ENCODE peak calls at places on chromosome 22, in eight cellular contexts. G, W, Y, J, S, F, U and Z are unnamed samples.

GRCh38 chr22:48702573-48703264 is 1125.0 kb downstream of the BRD1 start:
- DNase-seq in U (no peak), F (no peak), S (no peak), G (peak; percentile 28), W (no peak), J (peak; percentile 73), Y (no peak), Z (no peak)

GRCh38 chr22:22818861-22819855 is 68.5 kb upstream of the IGLL5 start:
- DNase-seq in W (no peak), Y (no peak), G (no peak), U (no peak), S (no peak), J (no peak), F (no peak), Z (no peak)

GRCh38 chr22:27726726-27727449 is 74.7 kb downstream of the MN1 start:
- DNase-seq in J (peak; percentile 54), G (no peak), W (peak; percentile 53), F (peak; percentile 70), U (peak; percentile 34), Y (peak; percentile 44), S (peak; percentile 70), Z (peak; percentile 71)

GRCh38 chr22:39254789-39255298 is 10.1 kb upstream of the PDGFB start:
- DNase-seq in G (no peak), Y (no peak), U (peak; percentile 79), W (no peak), S (no peak), F (no peak), J (no peak), Z (no peak)

GRCh38 chr22:32880061-32880460 is 78.6 kb downstream of the TIMP3 start:
- DNase-seq in W (peak; percentile 43), F (peak; percentile 64), S (no peak), U (peak; percentile 63), G (no peak), J (no peak), Y (no peak), Z (no peak)

GRCh38 chr22:43319661-43320486 is 23.3 kb downstream of the SCUBE1 start:
- DNase-seq in U (no peak), S (no peak), Y (no peak), W (no peak), G (no peak), J (no peak), F (no peak), Z (no peak)

GRCh38 chr22:35995772-35996171 is 32.9 kb downstream of the RBFOX2 start:
- DNase-seq in G (no peak), Y (no peak), S (peak; percentile 58), F (peak; percentile 99), J (no peak), W (peak; percentile 91), U (peak; percentile 99), Z (no peak)

GRCh38 chr22:33438273-33438672 is 380.1 kb upstream of the SYN3 start:
- DNase-seq in F (peak; percentile 62), W (peak; percentile 15), J (no peak), U (peak; percentile 89), G (no peak), S (no peak), Y (no peak), Z (no peak)

GRCh38 chr22:17315310-17315709 is 54.0 kb upstream of the CECR2 start:
- DNase-seq in G (no peak), U (no peak), Y (no peak), S (no peak), W (no peak), F (no peak), J (no peak), Z (no peak)

GRCh38 chr22:20758688-20759087 is 15.2 kb upstream of the SERPIND1 start:
- DNase-seq in W (no peak), G (peak; percentile 14), U (no peak), J (no peak), F (no peak), Y (peak; percentile 55), S (no peak), Z (peak; percentile 12)

GRCh38 chr22:43128928-43129424 is 14.2 kb downstream of the MCAT start:
- DNase-seq in S (no peak), G (no peak), F (no peak), J (no peak), W (no peak), U (no peak), Y (peak; percentile 39), Z (no peak)

GRCh38 chr22:18970180-18970947 is 34.3 kb upstream of the PRODH start:
- DNase-seq in F (no peak), J (no peak), G (peak; percentile 86), U (no peak), Y (peak; percentile 86), S (no peak), W (no peak), Z (peak; percentile 63)

GRCh38 chr22:50337262-50338041 is 5.7 kb upstream of the PPP6R2 start:
- DNase-seq in J (no peak), Y (no peak), W (no peak), F (no peak), G (no peak), U (no peak), S (no peak), Z (no peak)

DNA sequence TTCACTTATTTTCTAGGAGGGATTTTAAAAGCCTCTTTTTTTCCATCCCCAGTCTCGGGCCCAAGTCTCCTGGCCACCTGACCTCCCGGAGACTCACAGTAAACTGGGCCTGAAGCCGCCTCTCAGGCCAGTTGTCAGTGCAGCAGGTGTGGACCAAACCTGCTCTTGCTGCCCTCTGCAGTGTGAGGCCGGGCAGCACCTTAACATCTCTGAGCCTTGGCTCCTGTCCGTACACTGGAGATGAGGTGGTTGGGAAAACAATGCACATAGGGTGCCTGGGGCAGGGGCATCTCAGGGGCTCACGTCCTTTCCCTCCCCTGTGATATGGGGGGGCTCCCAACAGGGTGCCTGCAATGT is 45.1 kb downstream of the PHF21B start:
- DNase-seq in Y (no peak), F (no peak), G (peak; percentile 30), J (no peak), S (no peak), W (no peak), U (no peak), Z (no peak)
- H3K4me1 ChIP-seq in Y (peaks cover 23% of the 10 kb centered on the region), F (no peaks in the 10 kb centered on the region), G (peaks cover 10% of the 10 kb centered on the region), J (no peaks in the 10 kb centered on the region), S (no peaks in the 10 kb centered on the region), W (no peaks in the 10 kb centered on the region), U (no peaks in the 10 kb centered on the region), Z (peaks cover 9% of the 10 kb centered on the region)

GRCh38 chr22:28949788-28950187 is 66.4 kb downstream of the ZNRF3 start:
- DNase-seq in G (no peak), J (no peak), W (no peak), F (peak; percentile 91), Y (no peak), S (no peak), U (peak; percentile 67), Z (no peak)
- H3K27me3 ChIP-seq in G (no peaks in the 10 kb centered on the region), J (no peaks in the 10 kb centered on the region), W (no peaks in the 10 kb centered on the region), F (no peaks in the 10 kb centered on the region), Y (no peaks in the 10 kb centered on the region), S (no peaks in the 10 kb centered on the region), U (no peaks in the 10 kb centered on the region), Z (no peaks in the 10 kb centered on the region)

DNA sequence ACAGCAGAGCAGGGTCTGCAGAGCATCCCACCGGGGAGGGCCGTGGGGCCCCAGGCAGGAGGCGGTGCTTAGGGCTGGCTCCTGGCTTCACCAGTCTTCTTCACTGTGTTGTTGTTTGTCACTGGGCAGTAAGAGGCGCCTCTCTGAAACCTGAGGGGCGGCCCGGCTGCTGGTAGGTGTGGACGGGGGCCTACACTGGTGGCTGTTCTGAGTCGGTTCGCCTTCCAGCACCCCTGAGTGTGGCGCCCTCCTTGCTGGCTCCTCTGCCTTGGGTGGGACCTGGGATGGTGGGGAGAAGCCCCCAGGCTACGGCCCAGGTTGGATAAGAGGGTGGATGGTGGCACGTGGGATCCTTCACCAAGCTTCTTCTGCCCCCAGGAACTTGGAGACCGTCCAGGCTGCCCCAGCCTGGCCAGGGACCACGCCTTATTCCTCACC is 10.4 kb upstream of the GRAMD4 start:
- DNase-seq in F (no peak), J (no peak), U (no peak), Y (no peak), S (no peak), G (no peak), W (no peak), Z (no peak)
- H3K4me1 ChIP-seq in F (no peaks in the 10 kb centered on the region), J (peaks cover 33% of the 10 kb centered on the region), U (peaks cover 12% of the 10 kb centered on the region), Y (peaks cover 6% of the 10 kb centered on the region), S (peaks cover 69% of the 10 kb centered on the region), G (peaks cover 11% of the 10 kb centered on the region), W (no peaks in the 10 kb centered on the region), Z (no peaks in the 10 kb centered on the region)

GRCh38 chr22:37431366-37431765 is 4.1 kb upstream of the ELFN2 start:
- DNase-seq in U (peak; percentile 12), Y (no peak), S (no peak), G (no peak), J (no peak), W (no peak), F (no peak), Z (peak; percentile 70)
- H3K27me3 ChIP-seq in U (no peaks in the 10 kb centered on the region), Y (peaks cover 26% of the 10 kb centered on the region), S (peaks cover 78% of the 10 kb centered on the region), G (peaks cover 26% of the 10 kb centered on the region), J (peaks cover 71% of the 10 kb centered on the region), W (no peaks in the 10 kb centered on the region), F (peaks cover 22% of the 10 kb centered on the region), Z (no peaks in the 10 kb centered on the region)